ENCODE peak calls at places on chromosomes 12 and 14, in nine cellular contexts. M, Y, L, T, U, B, J, C and O are unnamed samples.

GRCh38 chr14:104827173-104828055 is 26.5 kb downstream of the ZBTB42 start:
- DNase-seq in M (peak), Y (peak), L (no peak), T (peak), U (no peak), B (no peak), J (no peak), C (peak), O (peak)

GRCh38 chr12:114750905-114751304 is 66.9 kb upstream of the TBX3 start:
- DNase-seq in M (no peak), Y (no peak), L (no peak), T (no peak), U (no peak), B (no peak), J (no peak), C (no peak), O (no peak)

GRCh38 chr12:116015525-116015924 is 262.0 kb downstream of the MED13L start:
- DNase-seq in M (no peak), Y (no peak), L (peak), T (no peak), U (no peak), B (no peak), J (no peak), C (peak), O (peak)

GRCh38 chr12:67355428-67356385 is 86.5 kb downstream of the CAND1 start:
- DNase-seq in M (no peak), Y (no peak), L (no peak), T (no peak), U (peak), B (no peak), J (peak), C (no peak), O (peak)

GRCh38 chr12:131559517-131560516 is 151.1 kb upstream of the SFSWAP start:
- DNase-seq in M (no peak), Y (no peak), L (no peak), T (no peak), U (no peak), B (no peak), J (no peak), C (no peak), O (no peak)

GRCh38 chr12:5587701-5588100 is 155.8 kb downstream of the NTF3 start:
- DNase-seq in M (no peak), Y (no peak), L (no peak), T (no peak), U (no peak), B (no peak), J (no peak), C (no peak), O (no peak)

GRCh38 chr14:35333797-35334743 is 41.9 kb downstream of the PSMA6 start:
- DNase-seq in M (no peak), Y (no peak), L (no peak), T (no peak), U (no peak), B (peak), J (no peak), C (no peak), O (no peak)

GRCh38 chr12:120903382-120903817 is 758 bp downstream of the SPPL3 start:
- DNase-seq in M (peak), Y (peak), L (no peak), T (peak), U (peak), B (peak), J (peak), C (peak), O (peak)

GRCh38 chr12:118357327-118358007 is 15.2 kb downstream of the TAOK3 start:
- DNase-seq in M (peak), Y (no peak), L (no peak), T (no peak), U (peak), B (no peak), J (no peak), C (peak), O (peak)

GRCh38 chr14:54197369-54197768 is 199.4 kb upstream of the CDKN3 start:
- DNase-seq in M (no peak), Y (no peak), L (no peak), T (no peak), U (no peak), B (no peak), J (no peak), C (no peak), O (no peak)

GRCh38 chr12:6356374-6356820 is 14.5 kb upstream of the TNFRSF1A start:
- DNase-seq in M (no peak), Y (no peak), L (no peak), T (no peak), U (no peak), B (no peak), J (no peak), C (no peak), O (no peak)

GRCh38 chr12:29709056-29709455 is 74.7 kb downstream of the TMTC1 start:
- DNase-seq in M (no peak), Y (no peak), L (no peak), T (no peak), U (no peak), B (no peak), J (no peak), C (no peak), O (no peak)

GRCh38 chr14:34993444-34993843 is 10.7 kb downstream of the SRP54 start:
- DNase-seq in M (no peak), Y (no peak), L (no peak), T (no peak), U (no peak), B (no peak), J (no peak), C (no peak), O (no peak)

DNA sequence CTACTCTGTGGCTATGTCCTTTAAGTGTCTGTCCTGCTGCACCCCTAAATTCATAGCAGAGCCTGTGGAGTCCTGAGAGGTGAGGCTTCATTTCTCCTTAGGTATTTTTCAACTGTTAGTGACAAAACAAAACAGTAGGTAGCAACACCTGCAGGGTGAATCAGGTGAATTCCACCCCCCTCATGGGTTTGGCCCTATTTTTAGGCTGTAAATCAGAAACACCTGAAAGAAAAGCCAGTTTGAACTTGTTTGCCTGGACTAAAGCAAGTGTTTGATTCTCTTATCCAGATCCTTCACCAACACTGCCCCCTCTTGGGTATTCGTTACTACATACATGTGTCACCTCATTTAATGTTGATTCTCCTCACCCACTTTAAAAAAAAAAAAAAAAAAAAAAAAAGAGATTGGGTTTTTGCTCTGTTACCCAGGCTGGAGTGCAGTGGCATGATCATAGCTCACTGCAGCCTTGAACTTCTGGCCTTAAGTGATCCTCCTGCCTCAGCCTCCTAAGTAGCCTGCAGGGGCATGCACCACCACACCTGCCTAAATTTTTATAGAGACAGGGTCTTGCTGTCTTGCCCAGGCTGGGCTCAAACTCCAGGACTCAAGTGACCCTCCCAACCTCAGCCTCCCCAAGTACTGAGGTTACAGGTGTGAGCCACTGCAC is 10.3 kb downstream of the TBPL2 start:
- DNase-seq in M (peak), Y (no peak), L (peak), T (no peak), U (peak), B (no peak), J (peak), C (peak), O (peak)
- TF ChIP-seq CTCF in M (peak), Y (peak), L (peak), T (peak), U (peak), B (peak), J (peak), C (peak), O (peak)

GRCh38 chr14:59028476-59029202 is 159.8 kb upstream of the DAAM1 start:
- DNase-seq in M (no peak), Y (peak), L (peak), T (peak), U (peak), B (no peak), J (peak), C (peak), O (peak)
- TF ChIP-seq CTCF in M (peak), Y (peak), L (peak), T (peak), U (peak), B (peak), J (peak), C (peak), O (peak)

DNA sequence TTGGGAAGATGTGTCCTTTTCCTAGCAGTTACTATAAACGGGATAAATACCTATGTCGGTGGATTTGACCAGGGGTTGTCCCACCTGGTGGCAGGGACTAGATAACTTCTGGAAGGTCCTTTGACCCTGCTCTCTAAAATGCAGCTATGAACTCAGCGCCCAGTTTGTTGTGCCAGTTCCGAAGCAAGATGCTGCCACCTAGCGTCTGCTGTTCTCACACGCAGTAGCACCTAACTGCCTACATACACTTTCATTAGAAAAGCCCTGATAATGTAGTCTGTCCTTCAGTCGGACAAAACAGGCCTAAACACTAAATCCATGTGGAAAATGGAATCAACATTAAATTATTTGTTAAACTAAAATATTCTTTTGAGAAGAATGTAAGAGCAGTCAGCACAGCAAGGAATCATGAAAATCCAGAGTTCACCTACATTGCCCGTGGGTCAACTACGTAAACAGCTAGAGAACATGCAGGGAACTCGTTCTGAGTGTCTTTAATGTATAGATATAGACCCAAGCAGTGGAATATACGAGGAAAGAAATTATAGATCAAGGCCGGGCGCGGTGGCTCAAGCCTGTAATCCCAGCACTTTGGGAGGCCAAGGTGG is 51.1 kb upstream of the CRACR2A start:
- DNase-seq in M (peak), Y (peak), L (no peak), T (peak), U (no peak), B (peak), J (peak), C (peak), O (peak)
- TF ChIP-seq CTCF in M (peak), Y (peak), L (peak), T (peak), U (peak), B (peak), J (peak), C (peak), O (peak)

GRCh38 chr12:57266681-57267080 is 15.7 kb upstream of the STAC3 start:
- DNase-seq in M (no peak), Y (no peak), L (no peak), T (no peak), U (no peak), B (no peak), J (no peak), C (no peak), O (no peak)

GRCh38 chr12:57268264-57268663 is 17.3 kb upstream of the STAC3 start:
- DNase-seq in M (no peak), Y (no peak), L (no peak), T (no peak), U (no peak), B (no peak), J (no peak), C (no peak), O (peak)

GRCh38 chr12:57272337-57273151 is 21.6 kb upstream of the STAC3 start:
- DNase-seq in M (no peak), Y (no peak), L (peak), T (no peak), U (no peak), B (no peak), J (no peak), C (no peak), O (peak)

GRCh38 chr12:57273516-57273915 is 22.5 kb upstream of the STAC3 start:
- DNase-seq in M (no peak), Y (no peak), L (no peak), T (no peak), U (no peak), B (no peak), J (no peak), C (no peak), O (no peak)

GRCh38 chr12:57270966-57271470 is 20.0 kb upstream of the STAC3 start:
- DNase-seq in M (no peak), Y (no peak), L (no peak), T (no peak), U (no peak), B (no peak), J (no peak), C (no peak), O (no peak)
- TF ChIP-seq CTCF in M (no peak), Y (no peak), L (no peak), T (peak), U (peak), B (no peak), J (no peak), C (no peak), O (peak)

GRCh38 chr12:101407438-101408345 is at the start of gene ARL1:
- DNase-seq in M (peak), Y (peak), L (peak), T (peak), U (peak), B (peak), J (peak), C (peak), O (peak)
- TF ChIP-seq CTCF in M (no peak), Y (no peak), L (peak), T (no peak), U (no peak), B (no peak), J (peak), C (no peak), O (peak)

GRCh38 chr12:2737656-2738241 is 57.0 kb upstream of the FKBP4 start:
- DNase-seq in M (no peak), Y (no peak), L (no peak), T (no peak), U (no peak), B (no peak), J (no peak), C (no peak), O (no peak)

GRCh38 chr12:2743478-2743877 is 51.3 kb upstream of the FKBP4 start:
- DNase-seq in M (no peak), Y (no peak), L (no peak), T (no peak), U (no peak), B (no peak), J (no peak), C (no peak), O (no peak)

GRCh38 chr12:2739069-2739468 is 55.7 kb upstream of the FKBP4 start:
- DNase-seq in M (no peak), Y (no peak), L (no peak), T (no peak), U (no peak), B (no peak), J (no peak), C (no peak), O (no peak)

GRCh38 chr12:2745655-2746054 is 49.1 kb upstream of the FKBP4 start:
- DNase-seq in M (no peak), Y (no peak), L (no peak), T (no peak), U (no peak), B (no peak), J (no peak), C (no peak), O (no peak)

DNA sequence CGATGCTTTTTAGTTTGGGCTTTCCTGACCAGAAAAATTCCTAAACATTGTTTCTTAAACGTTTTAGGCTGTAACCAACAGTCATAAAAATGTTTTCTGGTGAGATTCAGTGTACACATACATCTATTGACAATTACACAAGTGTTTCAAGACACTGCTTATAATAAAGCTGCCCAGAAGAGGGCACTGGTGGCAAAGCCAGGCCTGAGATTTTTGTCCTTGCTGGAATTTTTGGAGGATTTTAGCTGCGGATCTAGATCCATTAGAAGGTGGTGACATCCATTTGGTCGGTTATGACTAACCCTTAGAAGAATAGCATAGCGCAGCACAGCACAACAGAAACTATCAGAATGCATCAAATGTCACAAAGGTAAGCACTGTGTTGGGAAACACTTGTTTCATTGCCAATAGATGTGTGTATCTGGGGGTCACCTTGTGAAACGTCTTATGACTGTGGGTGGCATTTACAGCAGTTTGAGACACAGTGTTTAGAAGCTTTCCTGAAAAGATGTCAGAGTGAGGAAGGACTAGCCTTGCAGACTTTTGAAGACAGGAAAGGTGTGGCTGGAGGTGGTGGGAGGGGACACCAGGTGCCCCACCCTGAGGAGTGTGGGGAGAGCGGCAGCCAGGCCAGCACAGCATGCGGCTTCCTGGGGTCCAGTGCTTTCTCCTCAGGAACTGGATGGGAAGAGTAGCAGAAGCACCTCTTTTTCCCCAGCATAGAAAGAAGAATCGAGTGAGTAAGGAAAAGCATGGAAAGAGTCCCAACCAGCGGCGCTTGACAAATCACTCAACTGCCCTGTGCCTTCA is 54.7 kb upstream of the FKBP4 start:
- DNase-seq in M (no peak), Y (no peak), L (no peak), T (no peak), U (no peak), B (no peak), J (no peak), C (no peak), O (peak)
- TF ChIP-seq CTCF in M (no peak), Y (peak), L (peak), T (peak), U (peak), B (peak), J (peak), C (peak), O (peak)